ENCODE peak calls at places on chromosomes 12 and 14, in four cellular contexts. N is prostate gland, K is Panc1, E is suprapubic skin. U is an unnamed sample.

GRCh38 chr12:51683763-51684357 is 92.8 kb downstream of the SCN8A start:
- DNase-seq in N (peak; percentile 30), K (no peak), E (no peak), U (no peak)

GRCh38 chr14:77376380-77376770 is 519 bp downstream of the TMED8 start:
- DNase-seq in N (peak; percentile 5), K (no peak), E (no peak), U (no peak)

GRCh38 chr14:90513151-90514014 is 116.6 kb downstream of the CALM1 start:
- DNase-seq in N (peak; percentile 95), K (no peak), E (no peak), U (no peak)

GRCh38 chr14:49134940-49135339 is 451.2 kb downstream of the RPS29 start:
- DNase-seq in N (no peak), K (no peak), E (no peak), U (no peak)

GRCh38 chr12:88577537-88577936 is 2.7 kb downstream of the KITLG start:
- DNase-seq in N (no peak), K (no peak), E (no peak), U (no peak)

GRCh38 chr14:71651228-71651627 is 281.0 kb upstream of the RGS6 start:
- DNase-seq in N (no peak), K (no peak), E (no peak), U (no peak)

GRCh38 chr12:40010899-40011774 is 94.7 kb downstream of the SLC2A13 start:
- DNase-seq in N (peak; percentile 35), K (peak; percentile 28), E (no peak), U (peak; percentile 5)

GRCh38 chr12:110857528-110857927 is 10.7 kb downstream of the CCDC63 start:
- DNase-seq in N (no peak), K (no peak), E (no peak), U (no peak)

GRCh38 chr12:131850856-131851559 is 22.8 kb downstream of the MMP17 start:
- DNase-seq in N (peak; percentile 27), K (no peak), E (no peak), U (no peak)

GRCh38 chr14:101039031-101039754 is 135.7 kb upstream of the RTL1 start:
- DNase-seq in N (no peak), K (no peak), E (no peak), U (no peak)

GRCh38 chr14:87443787-87444186 is 549.2 kb downstream of the GALC start:
- DNase-seq in N (no peak), K (no peak), E (no peak), U (no peak)

GRCh38 chr14:24013654-24014514 is 25.2 kb downstream of the DHRS4L2 start:
- DNase-seq in N (peak; percentile 59), K (peak; percentile 54), E (no peak), U (no peak)

GRCh38 chr12:12749433-12749832 is 32.3 kb downstream of the CDKN1B start:
- DNase-seq in N (no peak), K (no peak), E (no peak), U (no peak)

GRCh38 chr12:57089259-57090245 is 638 bp downstream of the NAB2 start:
- DNase-seq in N (peak; percentile 52), K (no peak), E (peak; percentile 87), U (no peak)

GRCh38 chr12:24256636-24257150 is 307.2 kb upstream of the SOX5 start:
- DNase-seq in N (no peak), K (no peak), E (no peak), U (no peak)

GRCh38 chr12:50637870-50638481 is 125.9 kb upstream of the ATF1 start:
- DNase-seq in N (no peak), K (no peak), E (no peak), U (no peak)

GRCh38 chr12:50636505-50636904 is 127.4 kb upstream of the ATF1 start:
- DNase-seq in N (no peak), K (no peak), E (no peak), U (no peak)

GRCh38 chr12:122106891-122107660 is 28.5 kb downstream of the MLXIP start:
- DNase-seq in N (no peak), K (no peak), E (no peak), U (no peak)

GRCh38 chr14:105439710-105440553 is 20.3 kb downstream of the MTA1 start:
- DNase-seq in N (no peak), K (no peak), E (no peak), U (no peak)
- TF ChIP-seq POLR2AphosphoS5 in N (no peak), K (no peak), E (no peak), U (no peak)

GRCh38 chr12:104599272-104599984 is 142.7 kb downstream of the CHST11 start:
- DNase-seq in N (no peak), K (no peak), E (no peak), U (no peak)

GRCh38 chr12:104599985-104600712 is 143.4 kb downstream of the CHST11 start:
- DNase-seq in N (no peak), K (no peak), E (no peak), U (no peak)

GRCh38 chr12:104596128-104596799 is 139.5 kb downstream of the CHST11 start:
- DNase-seq in N (no peak), K (no peak), E (peak; percentile 71), U (no peak)

GRCh38 chr12:104596876-104597833 is 140.4 kb downstream of the CHST11 start:
- DNase-seq in N (no peak), K (no peak), E (peak; percentile 32), U (no peak)

DNA sequence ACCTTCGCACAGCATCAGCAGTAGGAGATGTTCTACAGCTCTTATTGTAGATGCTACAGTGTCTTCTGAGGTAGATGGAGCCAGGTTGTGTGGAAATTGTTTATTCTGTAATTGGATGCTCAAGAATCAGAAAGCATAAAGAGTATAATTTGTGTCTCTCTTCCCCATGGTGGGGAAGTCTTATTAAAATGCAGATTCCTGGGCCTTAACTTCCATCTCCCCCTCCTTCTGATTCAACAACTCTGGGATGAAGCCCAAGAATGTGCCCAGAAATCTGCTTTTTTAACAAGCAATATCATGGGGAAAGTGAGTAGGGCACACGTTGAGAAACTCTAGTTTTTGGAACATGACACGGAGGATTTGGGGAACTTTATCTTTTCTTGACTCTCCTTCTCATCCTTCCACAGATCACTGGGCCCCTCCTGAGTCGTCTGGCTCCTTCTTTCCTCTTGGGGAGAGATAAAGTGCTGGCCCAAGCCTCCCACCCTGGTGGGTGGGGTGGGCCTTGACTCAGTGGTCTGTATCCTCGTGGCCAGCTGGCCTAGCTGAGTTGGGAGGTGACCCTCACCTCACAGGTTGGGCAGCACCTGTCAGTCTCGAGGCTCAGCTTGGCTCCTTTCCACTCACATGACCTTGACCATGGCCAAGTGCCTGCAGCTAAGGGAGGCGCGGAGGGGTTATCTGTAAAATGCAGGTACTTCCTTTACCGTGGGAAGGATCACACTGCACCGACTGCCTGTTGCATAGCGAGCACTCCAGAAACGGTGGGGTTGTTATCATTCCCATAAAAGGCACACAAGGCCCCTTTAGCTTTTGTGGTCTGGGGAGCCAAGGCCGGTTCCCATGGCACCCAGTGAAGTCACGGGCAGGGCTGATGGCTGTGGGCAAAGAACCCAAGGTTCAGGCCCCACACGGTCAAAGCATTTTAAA is 141.9 kb downstream of the CHST11 start:
- DNase-seq in N (no peak), K (no peak), E (no peak), U (no peak)
- TF ChIP-seq POLR2AphosphoS5 in N (no peak), K (no peak), E (no peak), U (no peak)

GRCh38 chr12:46904406-46905240 is 78.8 kb upstream of the SLC38A4 start:
- DNase-seq in N (no peak), K (no peak), E (no peak), U (no peak)

GRCh38 chr12:46903058-46903457 is 77.3 kb upstream of the SLC38A4 start:
- DNase-seq in N (no peak), K (no peak), E (no peak), U (no peak)

GRCh38 chr12:46898152-46898931 is 72.5 kb upstream of the SLC38A4 start:
- DNase-seq in N (no peak), K (no peak), E (no peak), U (no peak)

GRCh38 chr12:46900734-46901463 is 75.1 kb upstream of the SLC38A4 start:
- DNase-seq in N (no peak), K (no peak), E (no peak), U (no peak)

DNA sequence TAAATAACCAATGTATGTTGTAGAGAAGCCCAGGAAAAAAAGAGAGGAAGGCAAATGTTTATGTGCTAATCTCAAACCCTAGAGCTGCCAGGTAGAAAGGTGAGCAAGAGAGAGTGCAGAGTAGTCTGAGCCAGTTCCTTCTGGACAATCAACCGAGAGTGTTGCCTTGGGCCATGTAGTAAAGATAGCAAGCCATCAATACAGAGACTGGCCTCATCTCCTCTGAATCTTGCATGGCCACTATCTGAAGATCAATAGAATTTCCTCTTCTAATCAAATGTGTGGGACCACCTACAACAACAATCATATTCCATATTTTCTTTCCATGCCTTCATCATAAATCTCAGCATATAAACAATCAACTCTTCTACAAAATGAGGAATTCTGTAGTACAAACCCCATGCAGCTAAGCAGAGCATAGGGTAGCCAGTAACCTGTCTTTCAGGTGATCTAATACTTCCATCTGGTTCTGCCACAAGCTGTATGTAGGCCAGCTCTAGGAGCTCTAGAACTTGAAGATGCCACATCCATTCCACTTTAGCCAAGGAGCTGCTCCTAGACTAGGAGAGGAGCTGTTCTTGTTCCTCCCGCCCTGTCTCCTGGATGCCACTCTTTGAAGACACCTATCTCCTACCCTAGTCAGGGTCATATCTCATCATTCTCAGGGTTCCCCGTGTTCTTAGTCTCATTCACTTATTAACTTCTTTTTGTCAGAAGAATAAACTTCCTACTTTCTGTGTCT is 75.8 kb upstream of the SLC38A4 start:
- DNase-seq in N (no peak), K (no peak), E (no peak), U (no peak)
- TF ChIP-seq POLR2AphosphoS5 in N (no peak), K (no peak), E (no peak), U (no peak)

DNA sequence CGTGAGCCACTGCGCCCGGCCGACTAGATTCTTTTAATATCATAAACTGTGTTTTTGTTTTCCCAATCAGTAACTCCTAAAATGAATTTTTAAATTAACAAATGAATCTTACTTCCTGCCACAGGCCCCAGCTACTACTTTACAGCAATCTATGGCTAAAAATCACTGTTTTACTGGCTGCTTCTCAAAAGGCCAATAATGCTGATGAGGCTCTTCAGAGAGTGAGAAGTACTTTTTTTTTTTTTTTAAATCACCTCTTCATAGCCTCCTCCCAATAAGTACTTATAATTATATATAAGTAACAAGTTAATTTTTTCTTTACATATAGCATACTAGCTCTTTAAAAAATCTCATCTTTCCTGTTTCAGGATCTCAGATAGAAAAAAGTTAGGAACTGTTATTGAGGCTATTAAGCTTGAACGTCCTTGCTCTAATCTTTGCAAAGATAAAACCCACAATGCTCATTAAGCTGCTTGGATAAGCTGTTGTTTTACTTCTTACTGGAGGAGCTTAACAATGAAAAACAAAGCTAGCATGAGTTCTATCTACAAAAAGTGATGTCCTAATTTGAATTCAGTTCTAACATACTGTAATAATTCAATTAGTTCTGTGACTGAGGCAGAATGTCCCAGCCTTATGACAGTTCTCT is 12.8 kb upstream of the WDR20 start:
- DNase-seq in N (no peak), K (no peak), E (no peak), U (no peak)
- TF ChIP-seq POLR2AphosphoS5 in N (no peak), K (no peak), E (no peak), U (no peak)

DNA sequence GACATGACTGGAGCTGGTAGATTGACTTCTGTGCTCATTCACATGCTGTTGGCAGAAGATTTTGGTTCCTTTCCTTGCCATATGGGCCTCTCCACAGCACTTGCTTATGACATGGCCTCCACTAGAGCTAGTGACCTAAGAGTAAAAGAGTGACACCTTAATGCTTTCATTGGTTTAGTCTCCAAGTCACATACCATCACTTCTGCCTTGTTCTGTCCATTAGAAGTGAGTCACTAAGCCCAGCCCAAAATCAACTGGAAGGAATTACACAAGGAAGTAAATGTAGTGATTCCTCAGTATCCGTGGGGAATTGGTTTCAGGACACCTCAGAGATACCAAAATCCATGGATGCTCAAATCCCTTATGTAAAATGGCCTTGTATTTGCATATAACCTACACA is 81.3 kb downstream of the PPHLN1 start:
- DNase-seq in N (no peak), K (no peak), E (no peak), U (no peak)
- TF ChIP-seq POLR2AphosphoS5 in N (no peak), K (no peak), E (no peak), U (no peak)